ENCODE peak calls at places on chromosome 20, in five cellular contexts. O is naive thymus-derived CD4-positive, alpha-beta T cell; K is effector memory CD4-positive, alpha-beta T cell; I is small intestine; M is adrenal gland. Y is an unnamed sample.
A peak's percentile ranks its signal among the peaks of the same experiment; 100 is the strongest.

GRCh38 chr20:49288784-49289696 is 11.2 kb upstream of the ZNFX1 start:
- DNase-seq in O (no peak), K (no peak), I (no peak), M (no peak), Y (no peak)

GRCh38 chr20:20214757-20215275 is 153.1 kb upstream of the INSM1 start:
- DNase-seq in O (no peak), K (no peak), I (no peak), M (no peak), Y (no peak)

GRCh38 chr20:37522258-37523011 is 1.4 kb downstream of the NNAT start:
- DNase-seq in O (no peak), K (no peak), I (peak; percentile 67), M (peak; percentile 58), Y (peak; percentile 69)

GRCh38 chr20:1377984-1378742 is 14.7 kb downstream of the FKBP1A start:
- DNase-seq in O (no peak), K (no peak), I (peak; percentile 83), M (no peak), Y (no peak)

GRCh38 chr20:47352332-47353223 is 3.9 kb downstream of the ZMYND8 start:
- DNase-seq in O (no peak), K (no peak), I (peak; percentile 49), M (peak; percentile 80), Y (no peak)

GRCh38 chr20:2206957-2207769 is 88.6 kb upstream of the TGM3 start:
- DNase-seq in O (no peak), K (no peak), I (peak; percentile 56), M (peak; percentile 75), Y (peak; percentile 84)

GRCh38 chr20:39245685-39246311 is 283.7 kb downstream of the DHX35 start:
- DNase-seq in O (no peak), K (no peak), I (no peak), M (no peak), Y (no peak)

GRCh38 chr20:50589548-50590347 is 79.6 kb downstream of the PTPN1 start:
- DNase-seq in O (no peak), K (no peak), I (no peak), M (no peak), Y (no peak)

GRCh38 chr20:41617059-41617921 is 887 bp downstream of the CHD6 start:
- DNase-seq in O (peak; percentile 43), K (peak; percentile 12), I (peak; percentile 15), M (peak; percentile 61), Y (peak; percentile 57)

GRCh38 chr20:64149809-64150560 is 14.3 kb upstream of the MYT1 start:
- DNase-seq in O (no peak), K (no peak), I (no peak), M (no peak), Y (no peak)

GRCh38 chr20:47373206-47373722 is 16.8 kb upstream of the ZMYND8 start:
- DNase-seq in O (no peak), K (no peak), I (peak; percentile 54), M (no peak), Y (no peak)

GRCh38 chr20:329851-330232 is 4.5 kb downstream of the SOX12 start:
- DNase-seq in O (no peak), K (no peak), I (no peak), M (no peak), Y (no peak)

GRCh38 chr20:10597637-10598036 is 76.2 kb downstream of the JAG1 start:
- DNase-seq in O (no peak), K (no peak), I (no peak), M (no peak), Y (no peak)

GRCh38 chr20:40797425-40797824 is 108.4 kb upstream of the MAFB start:
- DNase-seq in O (no peak), K (no peak), I (no peak), M (peak; percentile 37), Y (no peak)

GRCh38 chr20:22575087-22575721 is 9.2 kb downstream of the FOXA2 start:
- DNase-seq in O (no peak), K (no peak), I (no peak), M (no peak), Y (no peak)

GRCh38 chr20:43541214-43541613 is 17.6 kb upstream of the SGK2 start:
- DNase-seq in O (no peak), K (no peak), I (peak; percentile 54), M (no peak), Y (no peak)

GRCh38 chr20:37956099-37956498 is 53.2 kb downstream of the VSTM2L start:
- DNase-seq in O (no peak), K (no peak), I (no peak), M (no peak), Y (no peak)

GRCh38 chr20:29326376-29327070 is 1930.9 kb upstream of the DEFB115 start:
- DNase-seq in O (no peak), K (no peak), I (no peak), M (no peak), Y (no peak)

GRCh38 chr20:63008541-63009043 is 1.8 kb upstream of the BHLHE23 start:
- DNase-seq in O (no peak), K (no peak), I (no peak), M (no peak), Y (no peak)
- H3K4me1 ChIP-seq in O (peaks cover 37% of the 10 kb centered on the region), K (peaks cover 54% of the 10 kb centered on the region), I (no peaks in the 10 kb centered on the region), M (peaks cover 7% of the 10 kb centered on the region), Y (no peaks in the 10 kb centered on the region)

GRCh38 chr20:56733967-56734366 is 104.9 kb downstream of the TFAP2C start:
- DNase-seq in O (no peak), K (no peak), I (no peak), M (no peak), Y (no peak)

GRCh38 chr20:56731041-56731440 is 101.9 kb downstream of the TFAP2C start:
- DNase-seq in O (no peak), K (no peak), I (no peak), M (peak; percentile 17), Y (no peak)

GRCh38 chr20:56735087-56735642 is 106.1 kb downstream of the TFAP2C start:
- DNase-seq in O (no peak), K (no peak), I (no peak), M (no peak), Y (no peak)

GRCh38 chr20:56731496-56731895 is 102.4 kb downstream of the TFAP2C start:
- DNase-seq in O (no peak), K (no peak), I (no peak), M (no peak), Y (no peak)

DNA sequence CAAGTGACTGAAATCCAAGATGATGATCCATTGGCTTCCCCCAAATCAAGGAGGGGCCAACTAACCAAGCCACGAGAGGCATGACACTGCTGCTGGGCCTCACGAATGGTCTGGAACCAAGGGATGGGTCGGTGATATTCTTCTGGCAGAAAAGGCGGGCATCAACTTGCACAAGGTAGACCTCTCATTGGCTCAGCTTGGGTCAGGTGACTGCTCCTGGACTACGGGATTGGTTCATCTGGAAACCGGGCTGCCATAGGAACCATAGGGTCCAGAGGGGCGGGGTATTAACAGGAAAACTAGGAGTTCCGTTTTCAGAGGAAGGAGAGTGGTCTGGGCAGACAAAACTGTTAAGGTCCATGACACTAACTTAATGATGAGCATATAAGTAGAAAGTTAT is 100.9 kb downstream of the TFAP2C start:
- DNase-seq in O (no peak), K (no peak), I (no peak), M (no peak), Y (no peak)
- H3K4me1 ChIP-seq in O (no peaks in the 10 kb centered on the region), K (no peaks in the 10 kb centered on the region), I (no peaks in the 10 kb centered on the region), M (no peaks in the 10 kb centered on the region), Y (no peaks in the 10 kb centered on the region)

GRCh38 chr20:57667924-57668782 is 41.7 kb downstream of the PMEPA1 start:
- DNase-seq in O (no peak), K (no peak), I (peak; percentile 56), M (no peak), Y (no peak)
- H3K4me1 ChIP-seq in O (no peaks in the 10 kb centered on the region), K (no peaks in the 10 kb centered on the region), I (peaks cover 8% of the 10 kb centered on the region), M (peaks cover 8% of the 10 kb centered on the region), Y (no peaks in the 10 kb centered on the region)

GRCh38 chr20:8018928-8019177 is 708 bp downstream of the TMX4 start:
- DNase-seq in O (peak; percentile 66), K (no peak), I (no peak), M (no peak), Y (no peak)

GRCh38 chr20:8019998-8020247 is 362 bp upstream of the TMX4 start:
- DNase-seq in O (no peak), K (no peak), I (no peak), M (no peak), Y (no peak)

GRCh38 chr20:8020314-8021079 is 936 bp upstream of the TMX4 start:
- DNase-seq in O (peak; percentile 18), K (no peak), I (peak; percentile 54), M (no peak), Y (no peak)

GRCh38 chr20:8021541-8022269 is 2.1 kb upstream of the TMX4 start:
- DNase-seq in O (no peak), K (no peak), I (no peak), M (no peak), Y (no peak)

DNA sequence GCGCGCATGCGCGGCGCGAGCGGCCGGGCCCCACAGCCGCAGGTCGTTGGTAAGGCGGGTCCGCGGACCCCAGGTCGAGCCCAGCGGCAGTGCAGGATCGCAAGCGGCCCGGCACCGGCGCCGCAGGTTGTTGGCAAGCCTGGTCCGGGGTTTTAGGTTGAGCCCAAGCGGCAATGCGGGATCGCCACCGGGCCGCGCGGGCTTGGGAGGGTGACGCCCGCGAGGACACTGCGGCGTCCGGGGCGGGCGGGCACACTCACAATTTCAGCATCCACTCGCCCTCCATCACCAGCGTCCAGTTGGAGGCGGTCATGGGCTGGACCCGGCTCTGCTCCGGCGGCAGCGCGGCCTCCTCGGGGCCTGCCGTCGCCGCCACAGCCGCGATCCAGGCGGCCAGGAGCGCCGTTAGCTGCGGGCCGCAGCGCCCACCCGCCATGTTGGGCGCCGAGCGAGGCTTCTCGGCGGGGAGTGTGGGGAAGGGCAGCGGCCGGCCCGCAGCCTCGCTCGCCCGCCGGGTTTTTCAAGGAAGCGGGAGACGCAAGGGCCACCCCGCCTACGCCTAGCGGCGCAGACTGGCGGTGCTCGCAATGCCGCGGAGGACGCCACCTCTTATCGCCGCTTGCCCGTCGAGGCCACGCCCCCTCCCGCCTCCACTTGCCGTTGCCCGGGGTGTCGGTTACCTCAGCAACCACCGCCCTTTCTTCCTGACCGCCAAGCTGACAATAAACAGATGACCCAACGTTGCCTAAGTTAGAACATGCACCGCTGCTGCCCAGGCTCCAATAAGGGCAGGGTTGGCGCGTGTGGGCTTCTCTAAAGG is at the start of gene TMX4:
- DNase-seq in O (peak; percentile 73), K (peak; percentile 85), I (peak; percentile 95), M (peak; percentile 99), Y (peak; percentile 99)
- H3K4me1 ChIP-seq in O (peaks cover 24% of the 10 kb centered on the region), K (peaks cover 18% of the 10 kb centered on the region), I (peaks cover 2% of the 10 kb centered on the region), M (peaks cover 15% of the 10 kb centered on the region), Y (no peaks in the 10 kb centered on the region)

GRCh38 chr20:46119547-46119946 is 1.4 kb downstream of the CD40 start:
- DNase-seq in O (no peak), K (no peak), I (no peak), M (no peak), Y (no peak)

GRCh38 chr20:46122516-46123481 is 4.7 kb downstream of the CD40 start:
- DNase-seq in O (no peak), K (no peak), I (no peak), M (no peak), Y (peak; percentile 36)

GRCh38 chr20:46122071-46122470 is 4.0 kb downstream of the CD40 start:
- DNase-seq in O (no peak), K (no peak), I (no peak), M (no peak), Y (no peak)

GRCh38 chr20:46120136-46120535 is 2.0 kb downstream of the CD40 start:
- DNase-seq in O (no peak), K (no peak), I (no peak), M (no peak), Y (peak; percentile 9)

DNA sequence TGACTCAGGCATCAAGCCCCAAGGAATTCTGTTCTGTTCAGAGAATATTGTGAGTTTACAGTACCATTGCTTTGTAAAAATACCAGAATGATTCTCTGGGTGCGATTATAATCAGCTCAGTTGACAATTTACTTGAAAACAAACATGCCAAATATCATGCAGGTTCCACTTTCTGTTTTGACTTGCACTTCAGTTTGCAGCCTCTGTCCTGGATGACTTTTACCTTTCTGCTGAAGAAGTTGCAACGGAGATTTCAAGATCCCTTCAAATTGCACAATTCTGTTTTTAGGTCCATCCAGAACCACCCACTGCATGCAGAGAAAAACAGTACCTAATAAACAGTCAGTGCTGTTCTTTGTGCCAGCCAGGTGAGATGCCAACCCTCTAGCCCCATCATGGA is 3.4 kb downstream of the CD40 start:
- DNase-seq in O (no peak), K (no peak), I (no peak), M (no peak), Y (no peak)
- H3K4me1 ChIP-seq in O (peaks cover 5% of the 10 kb centered on the region), K (peaks cover 11% of the 10 kb centered on the region), I (no peaks in the 10 kb centered on the region), M (peaks cover 9% of the 10 kb centered on the region), Y (peaks cover 25% of the 10 kb centered on the region)